ENCODE peak calls at places on chromosome 9, in nine cellular contexts. E is adrenal gland, X is H1, O is A549, H is HCT116, I is sigmoid colon, A is breast epithelium, K is suprapubic skin, G is heart left ventricle. T is an unnamed sample.

GRCh38 chr9:71814805-71815204 is 46.5 kb upstream of the CEMIP2 start:
- DNase-seq in E (no peak), X (no peak), O (no peak), H (no peak), I (no peak), A (no peak), K (no peak), G (no peak), T (no peak)

GRCh38 chr9:105832311-105832710 is 138.0 kb downstream of the TMEM38B start:
- DNase-seq in E (no peak), X (no peak), O (no peak), H (no peak), I (no peak), A (no peak), K (no peak), G (no peak), T (no peak)

GRCh38 chr9:96031366-96031824 is 155.9 kb downstream of the ERCC6L2 start:
- DNase-seq in E (no peak), X (no peak), O (peak), H (no peak), I (no peak), A (peak), K (no peak), G (no peak), T (peak)

GRCh38 chr9:89739531-89740315 is 134.9 kb downstream of the GADD45G start:
- DNase-seq in E (no peak), X (no peak), O (no peak), H (no peak), I (no peak), A (no peak), K (no peak), G (no peak), T (no peak)

GRCh38 chr9:32486839-32487562 is 39.0 kb downstream of the RIGI start:
- DNase-seq in E (no peak), X (no peak), O (no peak), H (no peak), I (no peak), A (no peak), K (no peak), G (no peak), T (no peak)

GRCh38 chr9:105834404-105834803 is 140.1 kb downstream of the TMEM38B start:
- DNase-seq in E (no peak), X (no peak), O (no peak), H (no peak), I (no peak), A (no peak), K (no peak), G (no peak), T (no peak)

GRCh38 chr9:673264-673965 is 168.1 kb upstream of the DMRT1 start:
- DNase-seq in E (no peak), X (no peak), O (no peak), H (no peak), I (no peak), A (no peak), K (no peak), G (no peak), T (no peak)

GRCh38 chr9:16150501-16150900 is 597.7 kb downstream of the CCDC171 start:
- DNase-seq in E (peak), X (no peak), O (no peak), H (no peak), I (peak), A (no peak), K (no peak), G (no peak), T (no peak)

GRCh38 chr9:126702501-126703329 is 89.0 kb downstream of the LMX1B start:
- DNase-seq in E (no peak), X (peak), O (peak), H (no peak), I (peak), A (peak), K (no peak), G (no peak), T (peak)

GRCh38 chr9:125302241-125302640 is 40.6 kb downstream of the GAPVD1 start:
- DNase-seq in E (no peak), X (no peak), O (no peak), H (no peak), I (no peak), A (no peak), K (no peak), G (no peak), T (no peak)

GRCh38 chr9:89021154-89021803 is 30.0 kb downstream of the S1PR3 start:
- DNase-seq in E (peak), X (no peak), O (peak), H (peak), I (no peak), A (peak), K (peak), G (no peak), T (peak)

GRCh38 chr9:21155501-21155900 is 11.0 kb downstream of the IFNA21 start:
- DNase-seq in E (no peak), X (no peak), O (no peak), H (no peak), I (no peak), A (no peak), K (no peak), G (no peak), T (no peak)

GRCh38 chr9:123348317-123348992 is 7.5 kb upstream of the CRB2 start:
- DNase-seq in E (no peak), X (no peak), O (no peak), H (no peak), I (no peak), A (no peak), K (no peak), G (no peak), T (no peak)

GRCh38 chr9:70043285-70043684 is 363 bp upstream of the MAMDC2 start:
- DNase-seq in E (no peak), X (no peak), O (no peak), H (no peak), I (no peak), A (no peak), K (no peak), G (no peak), T (no peak)

GRCh38 chr9:136486131-136486530 is 3.3 kb upstream of the SEC16A start:
- DNase-seq in E (no peak), X (no peak), O (no peak), H (no peak), I (no peak), A (no peak), K (no peak), G (no peak), T (no peak)
- H3K27ac ChIP-seq in E (no peak), X (no peak), O (no peak), H (no peak), I (no peak), A (no peak), K (no peak), G (no peak), T (no peak)

GRCh38 chr9:13213998-13214397 is 65.5 kb downstream of the MPDZ start:
- DNase-seq in E (no peak), X (no peak), O (no peak), H (no peak), I (no peak), A (no peak), K (no peak), G (no peak), T (no peak)

GRCh38 chr9:13215791-13216554 is 63.5 kb downstream of the MPDZ start:
- DNase-seq in E (no peak), X (no peak), O (no peak), H (no peak), I (no peak), A (no peak), K (no peak), G (no peak), T (no peak)

GRCh38 chr9:13209498-13209897 is 70.0 kb downstream of the MPDZ start:
- DNase-seq in E (no peak), X (no peak), O (no peak), H (no peak), I (no peak), A (no peak), K (no peak), G (no peak), T (no peak)

DNA sequence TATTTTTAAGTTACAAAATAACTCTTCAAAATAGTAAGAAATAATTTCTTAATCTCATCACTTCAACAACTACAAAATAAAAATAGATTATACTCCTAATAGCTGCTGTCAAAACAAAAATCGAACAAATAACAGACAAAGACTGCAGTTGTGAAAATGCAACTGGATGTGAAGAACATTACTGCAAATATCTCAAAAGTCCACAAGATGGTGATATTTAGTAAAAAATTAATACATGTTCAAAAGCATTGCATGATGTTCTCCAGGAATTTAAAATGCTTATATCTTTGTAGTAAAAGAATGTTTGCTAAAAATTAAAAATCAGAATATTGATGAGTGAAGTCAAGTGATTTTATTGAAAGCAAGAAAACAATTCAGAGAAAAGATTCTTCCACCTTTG is 66.2 kb downstream of the MPDZ start:
- DNase-seq in E (no peak), X (no peak), O (peak), H (no peak), I (no peak), A (no peak), K (no peak), G (no peak), T (no peak)
- TF ChIP-seq CTCF in E (peak), X (no peak), O (peak), H (peak), I (no peak), A (no peak), K (no peak), G (peak), T (no peak)

GRCh38 chr9:112084334-112084733 is 90.8 kb downstream of the SUSD1 start:
- DNase-seq in E (no peak), X (no peak), O (no peak), H (no peak), I (no peak), A (no peak), K (no peak), G (no peak), T (no peak)

GRCh38 chr9:112091805-112092204 is 83.3 kb downstream of the SUSD1 start:
- DNase-seq in E (no peak), X (no peak), O (no peak), H (no peak), I (no peak), A (no peak), K (no peak), G (no peak), T (peak)

GRCh38 chr9:112084907-112085306 is 90.2 kb downstream of the SUSD1 start:
- DNase-seq in E (no peak), X (no peak), O (no peak), H (no peak), I (no peak), A (no peak), K (no peak), G (no peak), T (no peak)

GRCh38 chr9:112086627-112087026 is 88.5 kb downstream of the SUSD1 start:
- DNase-seq in E (no peak), X (no peak), O (peak), H (no peak), I (no peak), A (no peak), K (no peak), G (no peak), T (no peak)

GRCh38 chr9:112087506-112087905 is 87.6 kb downstream of the SUSD1 start:
- DNase-seq in E (no peak), X (no peak), O (no peak), H (no peak), I (no peak), A (no peak), K (no peak), G (no peak), T (no peak)
- TF ChIP-seq POLR2A in E (no peak), X (no peak), O (no peak), H (no peak), I (no peak), A (no peak), K (no peak), G (no peak), T (no peak)

GRCh38 chr9:87276327-87276841 is 221.3 kb upstream of the DAPK1 start:
- DNase-seq in E (no peak), X (no peak), O (no peak), H (no peak), I (no peak), A (no peak), K (no peak), G (no peak), T (no peak)
- H3K27ac ChIP-seq in E (no peak), X (no peak), O (no peak), H (no peak), I (no peak), A (peak), K (no peak), G (peak), T (no peak)

DNA sequence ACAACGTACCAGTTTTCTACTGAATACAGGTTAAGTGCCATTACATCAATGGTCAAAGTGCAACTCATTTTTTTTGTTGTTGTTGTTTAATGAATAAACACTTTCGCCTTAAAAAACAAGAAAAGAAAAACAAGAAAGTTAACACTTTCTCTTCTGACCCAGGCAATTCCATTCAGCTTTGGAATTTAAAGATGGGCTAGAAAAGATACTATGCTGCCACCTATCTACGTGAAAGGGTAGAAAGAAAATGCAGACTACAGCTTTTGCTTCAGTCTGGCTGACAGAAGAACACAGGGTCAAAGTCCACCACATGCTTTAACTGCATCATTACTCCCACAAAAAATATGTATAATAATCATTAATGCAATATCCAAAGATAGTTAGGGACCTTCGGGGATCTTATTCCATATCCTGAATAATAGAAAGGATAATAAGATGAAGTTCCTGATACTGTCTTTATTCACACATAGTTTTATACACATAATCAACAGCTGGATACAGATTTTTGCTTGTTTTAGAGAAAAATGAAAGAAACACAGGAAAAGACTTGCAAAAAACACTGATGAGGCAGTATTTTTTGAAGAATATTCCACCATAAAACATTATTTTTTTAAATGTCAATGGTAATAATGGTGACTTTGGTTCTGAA is 40.4 kb downstream of the ZDHHC21 start:
- DNase-seq in E (no peak), X (no peak), O (no peak), H (no peak), I (no peak), A (no peak), K (no peak), G (no peak), T (peak)
- TF ChIP-seq CTCF in E (peak), X (peak), O (peak), H (peak), I (peak), A (no peak), K (no peak), G (peak), T (peak)

DNA sequence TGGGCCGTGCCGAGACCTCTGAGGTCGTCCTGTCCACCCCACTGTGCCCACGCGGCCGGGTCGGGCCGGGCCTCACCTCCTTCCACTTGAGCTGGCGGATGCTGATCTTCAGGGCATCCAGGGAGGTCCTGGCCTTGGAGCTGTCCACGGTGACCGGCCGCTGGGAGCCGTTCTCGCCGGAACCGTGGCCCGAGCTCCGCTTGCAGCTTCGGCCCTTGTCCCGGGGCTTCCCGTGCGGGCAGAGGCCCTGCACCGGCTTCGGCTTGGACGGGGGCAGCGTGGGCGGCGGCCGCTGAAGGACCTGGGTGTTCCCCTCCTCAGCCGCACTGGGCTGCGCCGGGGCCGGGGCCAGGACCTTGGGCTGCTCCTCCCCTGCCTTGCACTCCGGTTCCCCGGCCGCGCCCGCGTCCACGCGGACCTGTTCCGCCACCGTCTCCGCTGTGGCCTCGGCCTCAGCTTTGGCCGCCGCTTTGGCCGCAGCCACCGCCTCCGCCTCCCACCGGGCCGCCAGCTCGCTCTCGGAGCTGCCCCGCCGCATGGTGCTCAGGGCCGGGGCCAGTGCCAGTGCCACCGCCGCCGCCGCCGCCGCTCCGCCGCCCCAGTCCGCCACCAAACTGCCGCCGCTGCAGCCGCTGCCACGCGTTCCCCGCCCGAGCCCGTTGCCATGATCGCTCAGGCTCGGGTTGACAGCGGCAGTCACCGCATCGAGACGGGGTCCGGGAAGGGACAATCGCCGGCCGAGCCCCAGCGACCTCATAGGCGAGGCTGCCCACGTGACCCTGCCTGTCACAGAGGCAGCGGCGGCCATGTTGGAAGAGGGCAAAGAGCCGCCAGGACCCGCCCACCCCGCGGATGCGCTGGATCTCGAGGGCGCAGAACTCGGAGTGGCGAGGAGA is at the start of gene TTLL11:
- DNase-seq in E (peak), X (peak), O (peak), H (peak), I (peak), A (peak), K (peak), G (peak), T (peak)
- TF ChIP-seq POLR2A in E (peak), X (no peak), O (peak), H (peak), I (peak), A (no peak), K (no peak), G (no peak), T (peak)

T was measured in body of pancreas.